ENCODE peak calls at places on chromosomes 3 and 15, in four cellular contexts. X, W, K and Z are unnamed samples.

GRCh38 chr3:127008236-127008635 is 25.3 kb downstream of the PLXNA1 start:
- DNase-seq in X (no peak), W (peak; percentile 59), K (no peak), Z (no peak)

GRCh38 chr3:50345586-50345985 is at the start of gene ZMYND10:
- DNase-seq in X (no peak), W (no peak), K (no peak), Z (no peak)

GRCh38 chr3:14303336-14304100 is 98.9 kb upstream of the SLC6A6 start:
- DNase-seq in X (no peak), W (no peak), K (no peak), Z (no peak)

GRCh38 chr15:37678124-37678523 is 256.3 kb upstream of the TMCO5A start:
- DNase-seq in X (no peak), W (no peak), K (no peak), Z (peak; percentile 50)

GRCh38 chr3:72270072-72270611 is 485.2 kb upstream of the PROK2 start:
- DNase-seq in X (no peak), W (no peak), K (peak; percentile 87), Z (no peak)

GRCh38 chr3:12229144-12229871 is 59.6 kb upstream of the PPARG start:
- DNase-seq in X (no peak), W (no peak), K (no peak), Z (no peak)

GRCh38 chr15:90009301-90010063 is 8.4 kb downstream of the ZNF710 start:
- DNase-seq in X (no peak), W (no peak), K (no peak), Z (no peak)

GRCh38 chr15:78763111-78763795 is 48.0 kb downstream of the ADAMTS7 start:
- DNase-seq in X (no peak), W (no peak), K (no peak), Z (no peak)

GRCh38 chr3:13505147-13506130 is 25.3 kb downstream of the HDAC11 start:
- DNase-seq in X (no peak), W (no peak), K (no peak), Z (no peak)

GRCh38 chr3:101999177-101999778 is 150.0 kb downstream of the NFKBIZ start:
- DNase-seq in X (no peak), W (no peak), K (no peak), Z (no peak)

GRCh38 chr3:134327594-134327975 is 46.7 kb downstream of the AMOTL2 start:
- DNase-seq in X (no peak), W (no peak), K (no peak), Z (no peak)

GRCh38 chr15:70556376-70556775 is 207.0 kb downstream of the UACA start:
- DNase-seq in X (no peak), W (no peak), K (no peak), Z (no peak)

GRCh38 chr3:30006111-30006510 is 600.3 kb upstream of the TGFBR2 start:
- DNase-seq in X (no peak), W (no peak), K (no peak), Z (no peak)

GRCh38 chr15:64742385-64742784 is 33.0 kb downstream of the RBPMS2 start:
- DNase-seq in X (no peak), W (no peak), K (no peak), Z (no peak)

GRCh38 chr3:62416109-62416508 is 42.8 kb upstream of the FEZF2 start:
- DNase-seq in X (no peak), W (no peak), K (no peak), Z (no peak)

GRCh38 chr3:99269606-99270355 is 368.3 kb upstream of the DCBLD2 start:
- DNase-seq in X (no peak), W (no peak), K (no peak), Z (no peak)

GRCh38 chr3:155554777-155555445 is 190.0 kb downstream of the PLCH1 start:
- DNase-seq in X (peak; percentile 39), W (no peak), K (peak; percentile 67), Z (no peak)

GRCh38 chr3:32867954-32868353 is 50.2 kb downstream of the TRIM71 start:
- DNase-seq in X (no peak), W (no peak), K (no peak), Z (no peak)

GRCh38 chr3:86814321-86814720 is 176.6 kb downstream of the VGLL3 start:
- DNase-seq in X (no peak), W (no peak), K (no peak), Z (no peak)

GRCh38 chr3:134341391-134341790 is 32.9 kb downstream of the AMOTL2 start:
- DNase-seq in X (no peak), W (no peak), K (no peak), Z (no peak)

GRCh38 chr3:160437083-160437455 is 12.5 kb downstream of the TRIM59 start:
- DNase-seq in X (no peak), W (no peak), K (no peak), Z (no peak)

GRCh38 chr15:101237161-101237775 is 14.6 kb downstream of the CHSY1 start:
- DNase-seq in X (no peak), W (no peak), K (no peak), Z (no peak)

GRCh38 chr15:91168457-91168856 is 68.4 kb downstream of the SV2B start:
- DNase-seq in X (no peak), W (no peak), K (no peak), Z (no peak)

GRCh38 chr3:55476515-55476914 is 10.6 kb downstream of the WNT5A start:
- DNase-seq in X (no peak), W (no peak), K (no peak), Z (no peak)

GRCh38 chr3:105367406-105368213 is 901 bp downstream of the ALCAM start:
- DNase-seq in X (peak; percentile 82), W (peak; percentile 49), K (peak; percentile 47), Z (no peak)

GRCh38 chr15:76172782-76173181 is 113.0 kb downstream of the TMEM266 start:
- DNase-seq in X (no peak), W (no peak), K (no peak), Z (no peak)

GRCh38 chr15:47812436-47813109 is 95.3 kb downstream of the SEMA6D start:
- DNase-seq in X (peak; percentile 32), W (no peak), K (peak; percentile 11), Z (no peak)
- TF ChIP-seq TCF12 in X (no peak), W (no peak), K (no peak), Z (no peak)

GRCh38 chr3:190012314-190012782 is 108.3 kb downstream of the P3H2 start:
- DNase-seq in X (no peak), W (no peak), K (peak; percentile 66), Z (no peak)
- TF ChIP-seq TAF1 in X (no peak), W (no peak), K (no peak), Z (no peak)

GRCh38 chr15:31147943-31148621 is 46.6 kb upstream of the TRPM1 start:
- DNase-seq in X (no peak), W (no peak), K (peak; percentile 52), Z (no peak)

GRCh38 chr15:31147456-31147855 is 45.9 kb upstream of the TRPM1 start:
- DNase-seq in X (no peak), W (no peak), K (no peak), Z (no peak)

GRCh38 chr15:31148622-31149505 is 47.3 kb upstream of the TRPM1 start:
- DNase-seq in X (no peak), W (no peak), K (no peak), Z (no peak)

GRCh38 chr15:31141792-31142191 is 40.3 kb upstream of the TRPM1 start:
- DNase-seq in X (no peak), W (no peak), K (no peak), Z (no peak)

GRCh38 chr15:31145271-31145911 is 43.9 kb upstream of the TRPM1 start:
- DNase-seq in X (no peak), W (no peak), K (peak; percentile 39), Z (no peak)
- TF ChIP-seq TCF12 in X (no peak), W (no peak), K (no peak), Z (no peak)

DNA sequence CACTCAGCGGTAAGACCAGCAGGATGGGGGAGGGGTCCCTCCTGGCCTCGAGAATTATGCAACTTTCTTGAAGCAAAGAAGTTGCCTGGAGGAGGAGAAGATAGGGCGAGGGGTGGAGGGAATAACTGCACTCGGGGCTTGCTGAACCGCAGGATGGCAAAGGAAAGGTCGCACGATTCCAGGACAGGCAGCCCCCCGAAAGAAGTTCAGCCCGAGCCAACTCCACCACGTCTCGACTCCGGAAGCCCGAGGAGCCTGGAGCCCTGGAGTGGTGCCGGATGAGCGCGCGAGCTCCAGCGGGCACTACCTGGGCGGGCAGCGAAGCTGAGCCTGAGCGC is 398 bp downstream of the WWTR1 start:
- DNase-seq in X (no peak), W (no peak), K (no peak), Z (no peak)
- TF ChIP-seq TAF1 in X (no peak), W (no peak), K (no peak), Z (no peak)

GRCh38 chr3:33941804-33942203 is 143.4 kb downstream of the PDCD6IP start:
- DNase-seq in X (peak; percentile 17), W (no peak), K (no peak), Z (no peak)

GRCh38 chr3:33942483-33943150 is 144.2 kb downstream of the PDCD6IP start:
- DNase-seq in X (no peak), W (no peak), K (no peak), Z (no peak)

GRCh38 chr3:33937628-33938027 is 139.2 kb downstream of the PDCD6IP start:
- DNase-seq in X (no peak), W (no peak), K (no peak), Z (no peak)

GRCh38 chr3:33940736-33941135 is 142.3 kb downstream of the PDCD6IP start:
- DNase-seq in X (no peak), W (no peak), K (no peak), Z (no peak)

GRCh38 chr3:33940149-33940548 is 141.7 kb downstream of the PDCD6IP start:
- DNase-seq in X (no peak), W (no peak), K (no peak), Z (no peak)
- TF ChIP-seq TCF12 in X (no peak), W (no peak), K (no peak), Z (no peak)

DNA sequence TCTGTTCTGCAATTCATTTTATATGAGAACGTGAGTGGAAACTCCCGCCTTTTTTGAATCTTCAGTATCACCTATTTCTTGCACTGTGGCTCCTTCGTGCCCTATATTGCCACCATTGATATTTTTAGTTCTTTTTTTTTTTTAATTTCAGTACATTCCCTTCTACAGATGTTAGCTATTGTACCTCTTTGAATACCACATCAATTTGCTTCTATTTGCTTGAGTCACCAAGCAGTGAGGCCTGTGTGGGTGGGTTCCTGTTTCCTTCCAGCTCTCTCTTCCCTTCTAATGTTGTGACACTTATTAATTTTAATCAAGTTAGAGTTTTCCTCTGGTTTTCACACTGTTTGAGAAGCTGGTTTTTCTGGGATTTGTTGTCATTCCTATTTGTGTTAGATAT is 8.7 kb downstream of the HACD2 start:
- DNase-seq in X (no peak), W (no peak), K (no peak), Z (no peak)
- TF ChIP-seq TAF1 in X (no peak), W (no peak), K (no peak), Z (no peak)

GRCh38 chr3:185687479-185687878 is 101.4 kb downstream of the SENP2 start:
- DNase-seq in X (no peak), W (no peak), K (no peak), Z (no peak)
- TF ChIP-seq TCF12 in X (no peak), W (peak; percentile 80), K (no peak), Z (no peak)